ENCODE peak calls at places on chromosomes 4 and X, in six cellular contexts. One of them, this sample, is unnamed.

GRCh38 chr4:118921736-118922135 is 33.1 kb downstream of the SYNPO2 start:
- DNase-seq in effector CD4-positive, alpha-beta T cell: no peak
- DNase-seq in NCI-H2029: no peak
- DNase-seq in kidney epithelial cell: no peak
- DNase-seq in DMS53: no peak
- DNase-seq in right cardiac atrium: no peak
- DNase-seq in this sample: no peak

GRCh38 chr4:123786955-123787354 is 390.4 kb downstream of the SPRY1 start:
- DNase-seq in kidney epithelial cell: peak
- DNase-seq in right cardiac atrium: peak
- DNase-seq in effector CD4-positive, alpha-beta T cell: no peak
- DNase-seq in NCI-H2029: peak
- DNase-seq in DMS53: no peak
- DNase-seq in this sample: no peak

GRCh38 chrX:71989768-71990167 is 79.1 kb downstream of the NHSL2 start:
- DNase-seq in NCI-H2029: no peak
- DNase-seq in effector CD4-positive, alpha-beta T cell: no peak
- DNase-seq in kidney epithelial cell: peak
- DNase-seq in DMS53: no peak
- DNase-seq in right cardiac atrium: peak
- DNase-seq in this sample: no peak

GRCh38 chr4:158181906-158182305 is 9.1 kb upstream of the GASK1B start:
- DNase-seq in DMS53: no peak
- DNase-seq in right cardiac atrium: no peak
- DNase-seq in kidney epithelial cell: no peak
- DNase-seq in NCI-H2029: no peak
- DNase-seq in effector CD4-positive, alpha-beta T cell: no peak
- DNase-seq in this sample: no peak

GRCh38 chr4:47053485-47053884 is 22.1 kb downstream of the GABRB1 start:
- DNase-seq in kidney epithelial cell: no peak
- DNase-seq in DMS53: no peak
- DNase-seq in right cardiac atrium: no peak
- DNase-seq in effector CD4-positive, alpha-beta T cell: no peak
- DNase-seq in NCI-H2029: no peak
- DNase-seq in this sample: no peak

GRCh38 chrX:136961594-136962135 is 72.1 kb downstream of the GPR101 start:
- DNase-seq in right cardiac atrium: no peak
- DNase-seq in kidney epithelial cell: no peak
- DNase-seq in DMS53: no peak
- DNase-seq in effector CD4-positive, alpha-beta T cell: no peak
- DNase-seq in NCI-H2029: no peak
- DNase-seq in this sample: no peak

GRCh38 chr4:27666943-27667342 is 806.3 kb downstream of the STIM2 start:
- DNase-seq in DMS53: peak
- DNase-seq in effector CD4-positive, alpha-beta T cell: no peak
- DNase-seq in kidney epithelial cell: no peak
- DNase-seq in right cardiac atrium: no peak
- DNase-seq in NCI-H2029: no peak
- DNase-seq in this sample: no peak

GRCh38 chrX:131068945-131069719 is 11.0 kb downstream of the ARHGAP36 start:
- DNase-seq in NCI-H2029: no peak
- DNase-seq in effector CD4-positive, alpha-beta T cell: no peak
- DNase-seq in kidney epithelial cell: no peak
- DNase-seq in right cardiac atrium: peak
- DNase-seq in DMS53: peak
- DNase-seq in this sample: no peak

GRCh38 chr4:122930877-122931276 is 8.5 kb upstream of the NUDT6 start:
- DNase-seq in DMS53: peak
- DNase-seq in right cardiac atrium: no peak
- DNase-seq in effector CD4-positive, alpha-beta T cell: no peak
- DNase-seq in NCI-H2029: no peak
- DNase-seq in kidney epithelial cell: no peak
- DNase-seq in this sample: no peak

GRCh38 chrX:101958139-101958538 is 26.3 kb upstream of the ZMAT1 start:
- DNase-seq in DMS53: peak
- DNase-seq in kidney epithelial cell: no peak
- DNase-seq in right cardiac atrium: no peak
- DNase-seq in NCI-H2029: no peak
- DNase-seq in effector CD4-positive, alpha-beta T cell: no peak
- DNase-seq in this sample: no peak

GRCh38 chr4:163762756-163763155 is 268.3 kb downstream of the TMA16 start:
- DNase-seq in kidney epithelial cell: no peak
- DNase-seq in NCI-H2029: no peak
- DNase-seq in DMS53: no peak
- DNase-seq in right cardiac atrium: no peak
- DNase-seq in effector CD4-positive, alpha-beta T cell: no peak
- DNase-seq in this sample: no peak

GRCh38 chr4:101670370-101670769 is 120.2 kb upstream of the BANK1 start:
- DNase-seq in right cardiac atrium: no peak
- DNase-seq in NCI-H2029: no peak
- DNase-seq in kidney epithelial cell: no peak
- DNase-seq in effector CD4-positive, alpha-beta T cell: no peak
- DNase-seq in DMS53: no peak
- DNase-seq in this sample: no peak

GRCh38 chr4:42570221-42570620 is 86.7 kb downstream of the ATP8A1 start:
- DNase-seq in right cardiac atrium: peak
- DNase-seq in effector CD4-positive, alpha-beta T cell: no peak
- DNase-seq in NCI-H2029: peak
- DNase-seq in DMS53: no peak
- DNase-seq in kidney epithelial cell: no peak
- DNase-seq in this sample: no peak

GRCh38 chr4:157012296-157012695 is 40.7 kb upstream of the PDGFC start:
- DNase-seq in effector CD4-positive, alpha-beta T cell: no peak
- DNase-seq in NCI-H2029: no peak
- DNase-seq in kidney epithelial cell: no peak
- DNase-seq in DMS53: no peak
- DNase-seq in right cardiac atrium: no peak
- DNase-seq in this sample: no peak

GRCh38 chr4:61517144-61517543 is 317.0 kb downstream of the ADGRL3 start:
- DNase-seq in right cardiac atrium: no peak
- DNase-seq in kidney epithelial cell: no peak
- DNase-seq in NCI-H2029: no peak
- DNase-seq in DMS53: no peak
- DNase-seq in effector CD4-positive, alpha-beta T cell: no peak
- DNase-seq in this sample: no peak

GRCh38 chr4:184762100-184762499 is 28.2 kb upstream of the CENPU start:
- DNase-seq in DMS53: no peak
- DNase-seq in right cardiac atrium: no peak
- DNase-seq in effector CD4-positive, alpha-beta T cell: no peak
- DNase-seq in NCI-H2029: no peak
- DNase-seq in kidney epithelial cell: no peak
- DNase-seq in this sample: peak

GRCh38 chrX:124829930-124830329 is 483.6 kb downstream of the SH2D1A start:
- DNase-seq in right cardiac atrium: no peak
- DNase-seq in NCI-H2029: no peak
- DNase-seq in DMS53: peak
- DNase-seq in effector CD4-positive, alpha-beta T cell: no peak
- DNase-seq in kidney epithelial cell: no peak
- DNase-seq in this sample: no peak

GRCh38 chr4:141802324-141802723 is 165.9 kb downstream of the IL15 start:
- DNase-seq in DMS53: no peak
- DNase-seq in kidney epithelial cell: peak
- DNase-seq in NCI-H2029: no peak
- DNase-seq in effector CD4-positive, alpha-beta T cell: no peak
- DNase-seq in right cardiac atrium: no peak
- DNase-seq in this sample: no peak

GRCh38 chrX:46376246-46376885 is 168.9 kb downstream of the ZNF674 start:
- DNase-seq in kidney epithelial cell: peak
- DNase-seq in DMS53: peak
- DNase-seq in NCI-H2029: no peak
- DNase-seq in right cardiac atrium: no peak
- DNase-seq in effector CD4-positive, alpha-beta T cell: peak
- DNase-seq in this sample: no peak

GRCh38 chr4:39046243-39046642 is 14.0 kb upstream of the TMEM156 start:
- DNase-seq in DMS53: peak
- DNase-seq in NCI-H2029: no peak
- DNase-seq in kidney epithelial cell: no peak
- DNase-seq in right cardiac atrium: peak
- DNase-seq in effector CD4-positive, alpha-beta T cell: no peak
- DNase-seq in this sample: no peak

GRCh38 chr4:120071192-120071795 is 4.6 kb upstream of the MAD2L1 start:
- DNase-seq in right cardiac atrium: no peak
- DNase-seq in effector CD4-positive, alpha-beta T cell: peak
- DNase-seq in NCI-H2029: peak
- DNase-seq in kidney epithelial cell: no peak
- DNase-seq in DMS53: peak
- DNase-seq in this sample: peak

GRCh38 chr4:157994863-157995262 is 178.0 kb downstream of the GASK1B start:
- DNase-seq in right cardiac atrium: no peak
- DNase-seq in DMS53: peak
- DNase-seq in effector CD4-positive, alpha-beta T cell: no peak
- DNase-seq in kidney epithelial cell: no peak
- DNase-seq in NCI-H2029: peak
- DNase-seq in this sample: no peak

GRCh38 chr4:186029731-186030421 is 39.1 kb upstream of the TLR3 start:
- DNase-seq in DMS53: no peak
- DNase-seq in effector CD4-positive, alpha-beta T cell: no peak
- DNase-seq in NCI-H2029: peak
- DNase-seq in right cardiac atrium: peak
- DNase-seq in kidney epithelial cell: no peak
- DNase-seq in this sample: no peak

GRCh38 chr4:170047774-170048354 is 21.7 kb upstream of the MFAP3L start:
- DNase-seq in NCI-H2029: peak
- DNase-seq in right cardiac atrium: peak
- DNase-seq in DMS53: peak
- DNase-seq in effector CD4-positive, alpha-beta T cell: peak
- DNase-seq in kidney epithelial cell: peak
- DNase-seq in this sample: peak

GRCh38 chrX:1390621-1391369 is 1.1 kb downstream of the SLC25A6 start:
- DNase-seq in DMS53: no peak
- DNase-seq in kidney epithelial cell: no peak
- DNase-seq in NCI-H2029: no peak
- DNase-seq in right cardiac atrium: peak
- DNase-seq in effector CD4-positive, alpha-beta T cell: no peak
- DNase-seq in this sample: no peak

GRCh38 chr4:38768968-38769394 is 13.8 kb downstream of the TLR10 start:
- DNase-seq in kidney epithelial cell: no peak
- DNase-seq in right cardiac atrium: no peak
- DNase-seq in NCI-H2029: no peak
- DNase-seq in effector CD4-positive, alpha-beta T cell: no peak
- DNase-seq in DMS53: no peak
- DNase-seq in this sample: no peak

GRCh38 chr4:60724623-60725022 is 475.5 kb upstream of the ADGRL3 start:
- DNase-seq in kidney epithelial cell: peak
- DNase-seq in DMS53: no peak
- DNase-seq in effector CD4-positive, alpha-beta T cell: no peak
- DNase-seq in right cardiac atrium: no peak
- DNase-seq in NCI-H2029: no peak
- DNase-seq in this sample: no peak

GRCh38 chr4:162586266-162586665 is 422.5 kb upstream of the FSTL5 start:
- DNase-seq in DMS53: no peak
- DNase-seq in NCI-H2029: no peak
- DNase-seq in kidney epithelial cell: no peak
- DNase-seq in effector CD4-positive, alpha-beta T cell: no peak
- DNase-seq in right cardiac atrium: no peak
- DNase-seq in this sample: no peak

GRCh38 chr4:184408021-184408710 is 66.2 kb downstream of the IRF2 start:
- DNase-seq in NCI-H2029: no peak
- DNase-seq in kidney epithelial cell: peak
- DNase-seq in effector CD4-positive, alpha-beta T cell: no peak
- DNase-seq in right cardiac atrium: no peak
- DNase-seq in DMS53: no peak
- DNase-seq in this sample: no peak

GRCh38 chr4:89609756-89610155 is 227.2 kb downstream of the SNCA start:
- DNase-seq in right cardiac atrium: no peak
- DNase-seq in NCI-H2029: no peak
- DNase-seq in DMS53: no peak
- DNase-seq in effector CD4-positive, alpha-beta T cell: no peak
- DNase-seq in kidney epithelial cell: no peak
- DNase-seq in this sample: no peak

GRCh38 chr4:915041-915474 is 17.1 kb downstream of the GAK start:
- DNase-seq in right cardiac atrium: peak
- DNase-seq in DMS53: no peak
- DNase-seq in kidney epithelial cell: no peak
- DNase-seq in effector CD4-positive, alpha-beta T cell: no peak
- DNase-seq in NCI-H2029: no peak
- DNase-seq in this sample: no peak

GRCh38 chr4:147088141-147088540 is 142.5 kb upstream of the TTC29 start:
- DNase-seq in right cardiac atrium: no peak
- DNase-seq in NCI-H2029: no peak
- DNase-seq in DMS53: no peak
- DNase-seq in effector CD4-positive, alpha-beta T cell: no peak
- DNase-seq in kidney epithelial cell: no peak
- DNase-seq in this sample: no peak

GRCh38 chr4:93646225-93646930 is 182.2 kb upstream of the ATOH1 start:
- DNase-seq in kidney epithelial cell: peak
- DNase-seq in DMS53: peak
- DNase-seq in NCI-H2029: peak
- DNase-seq in effector CD4-positive, alpha-beta T cell: no peak
- DNase-seq in right cardiac atrium: no peak
- DNase-seq in this sample: no peak

GRCh38 chr4:178577933-178578332 is 1135.7 kb upstream of the AGA start:
- DNase-seq in kidney epithelial cell: no peak
- DNase-seq in right cardiac atrium: no peak
- DNase-seq in DMS53: peak
- DNase-seq in effector CD4-positive, alpha-beta T cell: no peak
- DNase-seq in NCI-H2029: no peak
- DNase-seq in this sample: no peak

GRCh38 chr4:2377241-2377640 is 41.2 kb downstream of the ZFYVE28 start:
- DNase-seq in effector CD4-positive, alpha-beta T cell: no peak
- DNase-seq in kidney epithelial cell: no peak
- DNase-seq in NCI-H2029: no peak
- DNase-seq in right cardiac atrium: no peak
- DNase-seq in DMS53: no peak
- DNase-seq in this sample: no peak

GRCh38 chr4:7206856-7207567 is 14.7 kb downstream of the SORCS2 start:
- DNase-seq in kidney epithelial cell: peak
- DNase-seq in DMS53: peak
- DNase-seq in NCI-H2029: no peak
- DNase-seq in effector CD4-positive, alpha-beta T cell: no peak
- DNase-seq in right cardiac atrium: peak
- DNase-seq in this sample: no peak